ENCODE peak calls at places on chromosomes 2 and 18, in seven cellular contexts. S is WTC11, W is ovary, K is H9, Q is PC-3, T is uterus, E is Panc1. C is an unnamed sample.

GRCh38 chr2:74290466-74291216 is 52.6 kb downstream of the SLC4A5 start:
- DNase-seq in E (no peak), K (no peak), W (no peak), Q (no peak), T (no peak), S (no peak), C (no peak)

GRCh38 chr2:216555274-216555673 is 56.6 kb downstream of the RPL37A start:
- DNase-seq in T (no peak), S (no peak), W (peak; percentile 42), Q (peak; percentile 63), K (no peak), E (no peak), C (no peak)

GRCh38 chr18:79406708-79407107 is 11.0 kb downstream of the NFATC1 start:
- DNase-seq in T (no peak), E (no peak), S (no peak), Q (no peak), W (no peak), K (no peak), C (no peak)

GRCh38 chr2:217822296-217823252 is 180.2 kb downstream of the TNS1 start:
- DNase-seq in E (no peak), Q (peak; percentile 8), S (no peak), K (peak; percentile 40), W (no peak), T (no peak), C (no peak)

GRCh38 chr2:143452817-143453462 is 323.7 kb downstream of the ARHGAP15 start:
- DNase-seq in S (no peak), T (no peak), Q (no peak), E (no peak), K (no peak), W (no peak), C (no peak)

GRCh38 chr2:217338306-217338916 is 478.5 kb upstream of the TNP1 start:
- DNase-seq in E (no peak), K (no peak), Q (peak; percentile 38), S (no peak), W (peak; percentile 36), T (peak; percentile 46), C (no peak)

GRCh38 chr18:35267809-35268208 is 22.2 kb downstream of the ZSCAN30 start:
- DNase-seq in Q (no peak), E (no peak), K (no peak), W (peak; percentile 32), S (no peak), T (peak; percentile 26), C (no peak)

GRCh38 chr2:179495315-179495714 is 230.7 kb upstream of the SESTD1 start:
- DNase-seq in Q (no peak), S (no peak), K (no peak), E (no peak), T (no peak), W (no peak), C (no peak)

GRCh38 chr18:68262697-68263293 is 452.1 kb downstream of the TMX3 start:
- DNase-seq in W (no peak), Q (peak; percentile 88), K (no peak), T (no peak), E (no peak), S (no peak), C (no peak)

GRCh38 chr2:217948341-217948791 is 54.4 kb downstream of the TNS1 start:
- DNase-seq in Q (no peak), S (no peak), T (peak; percentile 13), W (peak; percentile 14), K (no peak), E (no peak), C (peak; percentile 4)

GRCh38 chr2:71532327-71532726 is 79.0 kb downstream of the DYSF start:
- DNase-seq in S (peak; percentile 4), E (no peak), T (no peak), K (peak; percentile 18), W (no peak), Q (no peak), C (no peak)

DNA sequence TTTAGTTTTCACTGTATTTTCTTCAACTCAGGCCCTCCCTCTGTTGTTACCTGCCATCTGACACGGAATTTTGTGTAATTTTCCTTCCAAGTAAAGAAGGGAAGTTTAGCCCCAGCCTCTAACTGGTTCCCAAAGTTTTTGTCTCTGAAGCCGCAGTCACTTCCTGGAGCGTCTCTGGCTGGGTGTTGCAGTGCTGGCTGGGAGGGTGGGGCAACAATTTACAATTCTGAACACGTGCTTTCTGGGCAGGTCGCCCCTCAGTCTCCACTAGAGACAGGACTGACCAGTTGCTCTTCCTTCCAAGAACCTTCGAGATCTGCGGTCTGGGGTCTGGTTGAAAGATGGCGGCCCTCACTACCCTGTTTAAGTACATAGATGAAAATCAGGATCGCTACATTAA is 3.5 kb downstream of the CNDP2 start:
- DNase-seq in S (peak; percentile 18), W (no peak), Q (peak; percentile 50), E (no peak), K (peak; percentile 57), T (peak; percentile 60), C (no peak)
- TF ChIP-seq CTCF in S (no peak), W (no peak), Q (no peak), E (no peak), K (no peak), T (no peak), C (no peak)

GRCh38 chr2:33215299-33215698 is 261.1 kb upstream of the RASGRP3 start:
- DNase-seq in S (peak; percentile 17), W (peak; percentile 27), K (no peak), Q (peak; percentile 16), E (no peak), T (no peak), C (no peak)
- TF ChIP-seq CTCF in S (no peak), W (no peak), K (peak; percentile 29), Q (no peak), E (no peak), T (no peak), C (no peak)

GRCh38 chr2:232550351-232551261 is at the start of the genes EIF4E2 and TIGD1:
- DNase-seq in S (peak; percentile 94), K (peak; percentile 93), T (peak; percentile 95), Q (peak; percentile 91), E (peak; percentile 64), W (peak; percentile 91), C (peak; percentile 73)
- TF ChIP-seq CTCF in S (no peak), K (peak; percentile 45), T (peak; percentile 16), Q (no peak), E (no peak), W (peak; percentile 50), C (no peak)

GRCh38 chr2:149387411-149387810 is 57.0 kb downstream of the LYPD6 start:
- DNase-seq in T (no peak), W (no peak), E (no peak), S (no peak), Q (no peak), K (no peak), C (no peak)

GRCh38 chr2:149383340-149383739 is 53.0 kb downstream of the LYPD6 start:
- DNase-seq in T (no peak), Q (peak; percentile 23), S (no peak), K (no peak), W (no peak), E (no peak), C (no peak)

GRCh38 chr2:149393647-149394046 is 63.3 kb downstream of the LYPD6 start:
- DNase-seq in K (no peak), T (no peak), S (no peak), Q (no peak), W (no peak), E (no peak), C (no peak)

GRCh38 chr2:149389506-149390167 is 59.2 kb downstream of the LYPD6 start:
- DNase-seq in E (no peak), K (no peak), W (no peak), S (no peak), Q (no peak), T (no peak), C (no peak)

GRCh38 chr2:149388120-149388816 is 57.9 kb downstream of the LYPD6 start:
- DNase-seq in K (peak; percentile 35), S (no peak), W (no peak), E (no peak), T (no peak), Q (peak; percentile 17), C (no peak)
- TF ChIP-seq CTCF in K (peak; percentile 56), S (peak; percentile 13), W (no peak), E (no peak), T (no peak), Q (peak; percentile 39), C (no peak)

DNA sequence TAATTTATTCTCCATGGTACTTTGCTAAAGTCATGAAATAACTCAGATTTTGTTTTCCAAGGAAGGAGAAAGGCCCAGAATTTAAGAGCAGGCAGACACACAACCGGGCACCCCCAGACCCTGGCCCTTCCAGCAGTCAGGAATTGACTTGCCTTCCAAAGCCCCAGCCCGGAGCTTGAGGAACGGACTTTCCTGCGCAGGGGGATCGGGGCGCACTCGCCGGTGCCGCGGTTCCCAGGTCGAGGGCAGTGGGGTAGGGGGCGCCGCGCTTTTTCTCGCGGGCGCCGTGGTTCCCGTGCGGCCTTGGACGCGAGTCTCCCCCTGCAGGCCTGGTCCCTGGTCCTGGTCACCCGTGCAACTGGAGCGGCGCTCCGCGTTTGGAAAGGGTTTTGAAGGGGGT is 1.2 kb downstream of the ZNF236 start:
- DNase-seq in E (no peak), T (peak; percentile 35), S (peak; percentile 66), Q (no peak), K (peak; percentile 58), W (no peak), C (no peak)
- TF ChIP-seq CTCF in E (no peak), T (no peak), S (no peak), Q (peak; percentile 21), K (peak; percentile 38), W (peak; percentile 16), C (no peak)

DNA sequence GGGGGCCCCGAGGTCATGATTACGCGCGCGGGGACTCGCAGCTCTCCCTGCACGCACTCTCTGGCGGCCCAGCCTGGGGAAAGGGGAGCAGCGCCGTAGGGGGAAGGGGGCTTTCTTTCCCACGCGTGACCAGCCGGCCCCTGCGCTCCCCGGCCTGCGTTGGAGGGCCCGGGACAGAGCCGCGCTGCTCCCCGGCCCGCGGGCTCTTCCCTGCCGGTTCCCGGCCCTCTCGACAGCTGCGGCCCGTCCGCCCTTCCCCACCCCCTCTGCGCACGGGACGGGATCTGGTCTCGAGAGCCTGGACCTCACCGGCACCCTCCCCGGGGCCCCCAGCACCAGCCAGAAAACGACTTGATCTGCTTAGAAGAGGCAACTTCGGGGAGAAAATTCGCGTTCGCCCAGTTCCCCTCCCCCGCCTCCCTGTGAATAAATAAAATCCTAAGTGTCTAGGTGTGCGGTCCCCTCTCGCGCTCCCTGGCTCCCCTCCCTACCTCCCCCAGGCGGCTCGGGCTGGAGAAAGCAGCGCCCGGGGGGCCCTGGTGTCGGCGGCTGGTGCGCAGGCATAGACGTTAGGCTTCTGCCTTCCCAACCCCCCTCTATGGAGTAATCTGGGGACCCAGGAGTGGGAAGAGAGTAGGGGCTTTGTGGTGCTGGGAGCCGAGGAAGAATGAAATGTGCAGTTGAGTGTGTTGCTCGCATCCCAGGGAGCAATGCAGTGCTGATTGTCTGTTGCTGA is 793 bp upstream of the FIGN start:
- DNase-seq in E (no peak), S (peak; percentile 80), Q (peak; percentile 47), K (peak; percentile 75), W (peak; percentile 61), T (peak; percentile 43), C (peak; percentile 23)
- TF ChIP-seq CTCF in E (peak; percentile 60), S (no peak), Q (peak; percentile 35), K (peak; percentile 48), W (peak; percentile 27), T (no peak), C (no peak)

C was measured in omental fat pad.